ENCODE peak calls at places on chromosome 21, in nine cellular contexts. L is caudate nucleus; R is activated naive CD4-positive, alpha-beta T cell treated with anti-CD3 and anti-CD28 coated beads, Interleukin-2, amount 50 U/mL, for 16 hours; K is NT2/D1; U is activated T-cell treated with anti-CD3 and anti-CD28 coated beads, Interleukin-2, amount 50 U/mL, for 72 hours; O is upper lobe of left lung; N is fibroblast of the conjunctiva; E is BJ; Q is astrocyte of the spinal cord. X is an unnamed sample.

GRCh38 chr21:43858806-43859648 is 6.0 kb upstream of the AGPAT3 start:
- DNase-seq in L (no peak), R (no peak), K (no peak), U (no peak), O (no peak), N (no peak), E (no peak), Q (no peak), X (no peak)

GRCh38 chr21:41441546-41441945 is 15.5 kb downstream of the MX1 start:
- DNase-seq in L (no peak), R (no peak), K (no peak), U (no peak), O (no peak), N (no peak), E (no peak), Q (no peak), X (no peak)

GRCh38 chr21:33541105-33541711 is 709 bp downstream of the GART start:
- DNase-seq in L (no peak), R (no peak), K (no peak), U (no peak), O (no peak), N (no peak), E (no peak), Q (peak; percentile 29), X (no peak)

GRCh38 chr21:25960423-25960822 is 210.1 kb downstream of the APP start:
- DNase-seq in L (no peak), R (no peak), K (peak; percentile 89), U (no peak), O (no peak), N (no peak), E (no peak), Q (no peak), X (no peak)

GRCh38 chr21:16308269-16308668 is 578.5 kb downstream of the USP25 start:
- DNase-seq in L (no peak), R (no peak), K (no peak), U (no peak), O (no peak), N (no peak), E (no peak), Q (peak; percentile 76), X (no peak)

GRCh38 chr21:31967334-31967733 is 94.5 kb downstream of the HUNK start:
- DNase-seq in L (no peak), R (no peak), K (no peak), U (no peak), O (no peak), N (no peak), E (no peak), Q (no peak), X (no peak)

GRCh38 chr21:39353295-39353694 is 4.4 kb upstream of the HMGN1 start:
- DNase-seq in L (no peak), R (no peak), K (no peak), U (no peak), O (no peak), N (no peak), E (no peak), Q (no peak), X (no peak)

GRCh38 chr21:35585155-35585554 is 475.2 kb downstream of the SETD4 start:
- DNase-seq in L (no peak), R (no peak), K (no peak), U (no peak), O (no peak), N (no peak), E (no peak), Q (no peak), X (no peak)

GRCh38 chr21:31136891-31137290 is 98.6 kb upstream of the KRTAP19-8 start:
- DNase-seq in L (peak; percentile 21), R (no peak), K (no peak), U (no peak), O (no peak), N (peak; percentile 60), E (no peak), Q (peak; percentile 74), X (no peak)

GRCh38 chr21:21860888-21861287 is 862.7 kb downstream of the NCAM2 start:
- DNase-seq in L (no peak), R (no peak), K (no peak), U (no peak), O (no peak), N (peak; percentile 8), E (no peak), Q (peak; percentile 53), X (no peak)

GRCh38 chr21:21101911-21102310 is 103.7 kb downstream of the NCAM2 start:
- DNase-seq in L (peak; percentile 26), R (no peak), K (peak; percentile 64), U (no peak), O (peak; percentile 24), N (peak; percentile 49), E (no peak), Q (peak; percentile 67), X (no peak)

GRCh38 chr21:33296156-33296555 is 28.6 kb upstream of the IFNAR1 start:
- DNase-seq in L (no peak), R (no peak), K (no peak), U (no peak), O (no peak), N (no peak), E (no peak), Q (no peak), X (no peak)

GRCh38 chr21:16046625-16047340 is 317.0 kb downstream of the USP25 start:
- DNase-seq in L (no peak), R (no peak), K (no peak), U (no peak), O (no peak), N (no peak), E (peak; percentile 20), Q (peak; percentile 25), X (no peak)

GRCh38 chr21:39051561-39051949 is 131.7 kb downstream of the PSMG1 start:
- DNase-seq in L (no peak), R (no peak), K (no peak), U (no peak), O (no peak), N (no peak), E (peak; percentile 59), Q (no peak), X (no peak)

GRCh38 chr21:14877581-14878228 is 187.1 kb downstream of the NRIP1 start:
- DNase-seq in L (no peak), R (no peak), K (no peak), U (no peak), O (no peak), N (no peak), E (no peak), Q (peak; percentile 57), X (no peak)

GRCh38 chr21:26351661-26352060 is 181.1 kb upstream of the APP start:
- DNase-seq in L (no peak), R (no peak), K (no peak), U (no peak), O (no peak), N (no peak), E (no peak), Q (no peak), X (no peak)

GRCh38 chr21:42521384-42521783 is 7.7 kb downstream of the SLC37A1 start:
- DNase-seq in L (no peak), R (no peak), K (no peak), U (no peak), O (no peak), N (no peak), E (no peak), Q (no peak), X (no peak)

GRCh38 chr21:16821588-16821987 is 691.3 kb upstream of the CXADR start:
- DNase-seq in L (no peak), R (no peak), K (no peak), U (no peak), O (no peak), N (no peak), E (no peak), Q (peak; percentile 51), X (no peak)

GRCh38 chr21:33650929-33651505 is 8.7 kb downstream of the ITSN1 start:
- DNase-seq in L (no peak), R (no peak), K (no peak), U (no peak), O (no peak), N (no peak), E (no peak), Q (no peak), X (no peak)

GRCh38 chr21:28336299-28336698 is 656.4 kb downstream of the LTN1 start:
- DNase-seq in L (no peak), R (no peak), K (peak; percentile 36), U (no peak), O (no peak), N (peak; percentile 86), E (peak; percentile 55), Q (peak; percentile 80), X (peak; percentile 57)

GRCh38 chr21:28754127-28754611 is 238.5 kb downstream of the LTN1 start:
- DNase-seq in L (no peak), R (no peak), K (no peak), U (no peak), O (no peak), N (peak; percentile 23), E (peak; percentile 91), Q (peak; percentile 67), X (no peak)

GRCh38 chr21:17930102-17930501 is 110.9 kb upstream of the C21orf91 start:
- DNase-seq in L (no peak), R (no peak), K (no peak), U (no peak), O (no peak), N (no peak), E (no peak), Q (no peak), X (no peak)

GRCh38 chr21:45430521-45431501 is 25.8 kb downstream of the COL18A1 start:
- DNase-seq in L (no peak), R (no peak), K (no peak), U (no peak), O (no peak), N (no peak), E (no peak), Q (peak; percentile 45), X (no peak)

GRCh38 chr21:14947613-14948160 is 117.1 kb downstream of the NRIP1 start:
- DNase-seq in L (no peak), R (no peak), K (no peak), U (no peak), O (no peak), N (no peak), E (no peak), Q (no peak), X (no peak)

GRCh38 chr21:45367402-45368351 is 37.3 kb upstream of the COL18A1 start:
- DNase-seq in L (no peak), R (no peak), K (no peak), U (no peak), O (no peak), N (no peak), E (no peak), Q (no peak), X (no peak)

GRCh38 chr21:34580181-34580700 is 34.7 kb downstream of the RCAN1 start:
- DNase-seq in L (no peak), R (no peak), K (no peak), U (no peak), O (no peak), N (no peak), E (no peak), Q (no peak), X (no peak)

GRCh38 chr21:28598214-28598613 is 394.5 kb downstream of the LTN1 start:
- DNase-seq in L (no peak), R (no peak), K (no peak), U (no peak), O (no peak), N (no peak), E (no peak), Q (no peak), X (no peak)

GRCh38 chr21:27817902-27818623 is 851.2 kb upstream of the ADAMTS5 start:
- DNase-seq in L (no peak), R (no peak), K (no peak), U (no peak), O (no peak), N (no peak), E (no peak), Q (no peak), X (no peak)

GRCh38 chr21:39523930-39524329 is 72.2 kb downstream of the SH3BGR start:
- DNase-seq in L (no peak), R (no peak), K (no peak), U (no peak), O (no peak), N (no peak), E (no peak), Q (no peak), X (no peak)

GRCh38 chr21:32889596-32889995 is 118.0 kb upstream of the PAXBP1 start:
- DNase-seq in L (no peak), R (no peak), K (no peak), U (no peak), O (no peak), N (no peak), E (no peak), Q (no peak), X (no peak)

GRCh38 chr21:26405735-26406361 is 167.2 kb downstream of the CYYR1 start:
- DNase-seq in L (no peak), R (no peak), K (no peak), U (peak; percentile 36), O (peak; percentile 21), N (peak; percentile 48), E (no peak), Q (peak; percentile 85), X (no peak)

X was measured in SK-N-MC.